ENCODE peak calls at places on chromosomes 16 and 17, in seven cellular contexts. E is IMR-90; W is CD8-positive, alpha-beta memory T cell; V is SK-N-SH; O is ovary; J is bronchial epithelial cell; Y is NT2/D1. K is an unnamed sample. For H3K27me3 and H3K36me3, the result is how much of the 10 kb centered on the place peaks cover.

GRCh38 chr17:71828182-71828596 is 292.6 kb upstream of the SOX9 start:
- DNase-seq in V (peak), O (no peak), J (no peak), W (no peak), E (peak), Y (peak), K (peak)

GRCh38 chr17:34452769-34453168 is 89.7 kb upstream of the CCL1 start:
- DNase-seq in E (no peak), V (no peak), Y (no peak), O (no peak), J (no peak), W (no peak), K (no peak)

GRCh38 chr17:68238488-68238887 is 9.4 kb upstream of the AMZ2 start:
- DNase-seq in Y (no peak), W (peak), V (no peak), E (no peak), J (no peak), O (no peak), K (no peak)

GRCh38 chr17:6676802-6677157 is 25.2 kb downstream of the C17orf100 start:
- DNase-seq in Y (no peak), E (no peak), W (no peak), J (no peak), V (no peak), O (no peak), K (no peak)

GRCh38 chr16:57041182-57042156 is 50.9 kb upstream of the CPNE2 start:
- DNase-seq in V (no peak), O (no peak), E (no peak), W (peak), Y (no peak), J (no peak), K (peak)

GRCh38 chr16:60648260-60648659 is 1388.0 kb downstream of the CDH8 start:
- DNase-seq in J (peak), V (no peak), W (no peak), Y (no peak), O (no peak), E (no peak), K (no peak)

GRCh38 chr17:36188891-36189306 is 7.7 kb downstream of the CCL3L1 start:
- DNase-seq in E (no peak), O (no peak), V (no peak), J (no peak), W (peak), Y (no peak), K (no peak)

GRCh38 chr17:42809250-42809649 is 10.6 kb downstream of the CNTD1 start:
- DNase-seq in O (peak), V (no peak), E (peak), W (no peak), J (peak), Y (no peak), K (no peak)

GRCh38 chr17:43745541-43745940 is 13.1 kb downstream of the SOST start:
- DNase-seq in O (no peak), E (no peak), J (no peak), Y (no peak), W (no peak), V (no peak), K (peak)

GRCh38 chr17:47066095-47066494 is 87.0 kb upstream of the RPRML start:
- DNase-seq in J (no peak), O (no peak), W (no peak), E (no peak), Y (no peak), V (no peak), K (peak)

GRCh38 chr17:61065263-61065773 is 334.3 kb upstream of the TBX2 start:
- DNase-seq in V (peak), J (no peak), W (no peak), O (no peak), Y (no peak), E (peak), K (peak)

GRCh38 chr17:19470529-19471261 is 59.7 kb downstream of the RNF112 start:
- DNase-seq in J (no peak), Y (no peak), V (no peak), O (peak), W (no peak), E (peak), K (peak)

GRCh38 chr16:54588026-54588425 is 301.4 kb upstream of the IRX3 start:
- DNase-seq in J (no peak), V (no peak), O (no peak), E (no peak), W (no peak), Y (no peak), K (no peak)

GRCh38 chr17:81553616-81554181 is 1.5 kb upstream of the FAAP100 start:
- DNase-seq in Y (no peak), W (no peak), V (peak), O (peak), E (peak), J (peak), K (no peak)

GRCh38 chr16:66127459-66128362 is 238.8 kb upstream of the CDH5 start:
- DNase-seq in E (no peak), Y (no peak), O (no peak), J (no peak), V (peak), W (no peak), K (peak)

GRCh38 chr16:30335598-30336474 is 19.3 kb downstream of the CD2BP2 start:
- DNase-seq in J (peak), V (no peak), Y (no peak), O (peak), W (no peak), E (no peak), K (no peak)

GRCh38 chr16:72856797-72857196 is 191.1 kb downstream of the ZFHX3 start:
- DNase-seq in V (peak), J (peak), O (no peak), E (no peak), Y (no peak), W (no peak), K (peak)

GRCh38 chr17:55421179-55421934 is at the start of gene MMD:
- DNase-seq in O (no peak), E (no peak), J (peak), W (no peak), V (peak), Y (no peak), K (peak)

GRCh38 chr17:50542795-50543774 is 3.9 kb upstream of the SPATA20 start:
- DNase-seq in J (peak), V (no peak), Y (no peak), W (no peak), O (peak), E (no peak), K (no peak)

GRCh38 chr17:19333132-19333440 is 29.4 kb downstream of the B9D1 start:
- DNase-seq in Y (no peak), O (no peak), J (no peak), V (no peak), W (no peak), E (no peak), K (peak)

GRCh38 chr16:48559462-48560211 is 50.3 kb downstream of the N4BP1 start:
- DNase-seq in V (no peak), O (no peak), J (peak), Y (no peak), E (peak), W (no peak), K (peak)

GRCh38 chr16:13863075-13863765 is 56.7 kb upstream of the ERCC4 start:
- DNase-seq in O (no peak), Y (no peak), V (no peak), W (no peak), J (no peak), E (no peak), K (no peak)

GRCh38 chr16:12100124-12100647 is 123.7 kb downstream of the SNX29 start:
- DNase-seq in E (no peak), W (no peak), J (no peak), O (no peak), Y (no peak), V (no peak), K (no peak)

GRCh38 chr16:66925322-66925840 is at the start of gene RRAD:
- DNase-seq in W (no peak), V (no peak), O (peak), J (no peak), Y (no peak), E (peak), K (peak)

GRCh38 chr16:61214780-61215179 is 821.5 kb downstream of the CDH8 start:
- DNase-seq in E (no peak), V (no peak), O (no peak), J (no peak), Y (no peak), W (no peak), K (no peak)

GRCh38 chr17:30235386-30236296 is at the start of gene SLC6A4:
- DNase-seq in Y (no peak), V (peak), W (no peak), J (no peak), E (no peak), O (no peak), K (peak)

GRCh38 chr16:24367186-24367585 is 111.1 kb downstream of the CACNG3 start:
- DNase-seq in Y (no peak), W (no peak), O (no peak), V (no peak), E (no peak), J (no peak), K (no peak)

GRCh38 chr17:301681-302299 is 50.8 kb downstream of the RPH3AL start:
- DNase-seq in E (no peak), J (no peak), Y (no peak), O (no peak), W (no peak), V (no peak), K (peak)

GRCh38 chr17:79915850-79916430 is 76.7 kb upstream of the CBX4 start:
- DNase-seq in O (no peak), E (peak), W (no peak), J (peak), Y (no peak), V (no peak), K (peak)

GRCh38 chr16:31077024-31077423 is 2.8 kb downstream of the ZNF646 start:
- DNase-seq in V (no peak), O (no peak), E (no peak), Y (no peak), J (no peak), W (no peak), K (no peak)

GRCh38 chr16:79950932-79951719 is 350.6 kb upstream of the MAF start:
- DNase-seq in W (no peak), J (no peak), Y (no peak), E (no peak), O (no peak), V (no peak), K (no peak)

GRCh38 chr16:28108590-28109247 is 45.2 kb upstream of the GSG1L start:
- DNase-seq in E (no peak), J (no peak), V (no peak), Y (no peak), W (no peak), O (no peak), K (no peak)

GRCh38 chr17:50805486-50805885 is 29.9 kb upstream of the WFIKKN2 start:
- DNase-seq in O (no peak), V (no peak), W (no peak), E (no peak), J (no peak), Y (no peak), K (no peak)

GRCh38 chr17:4101799-4102405 is 40.9 kb downstream of the ZZEF1 start:
- DNase-seq in Y (no peak), E (no peak), O (no peak), J (no peak), V (no peak), W (no peak), K (no peak)

GRCh38 chr16:84144859-84145639 is at the start of the genes DNAAF1 and HSDL1:
- DNase-seq in Y (peak), O (peak), V (peak), W (peak), J (peak), E (peak), K (peak)

GRCh38 chr17:30243568-30243967 is 8.1 kb upstream of the SLC6A4 start:
- DNase-seq in O (no peak), W (no peak), V (no peak), J (no peak), E (no peak), Y (no peak), K (no peak)

GRCh38 chr17:57499648-57500049 is 243.3 kb downstream of the MSI2 start:
- DNase-seq in E (no peak), V (peak), Y (no peak), J (no peak), W (no peak), O (no peak), K (peak)

GRCh38 chr16:72637306-72637705 is 410.6 kb downstream of the ZFHX3 start:
- DNase-seq in J (peak), O (no peak), V (no peak), E (peak), W (no peak), Y (no peak), K (no peak)

GRCh38 chr16:48537909-48538745 is 71.9 kb downstream of the N4BP1 start:
- DNase-seq in W (no peak), J (peak), V (no peak), E (no peak), O (peak), Y (no peak), K (peak)

DNA sequence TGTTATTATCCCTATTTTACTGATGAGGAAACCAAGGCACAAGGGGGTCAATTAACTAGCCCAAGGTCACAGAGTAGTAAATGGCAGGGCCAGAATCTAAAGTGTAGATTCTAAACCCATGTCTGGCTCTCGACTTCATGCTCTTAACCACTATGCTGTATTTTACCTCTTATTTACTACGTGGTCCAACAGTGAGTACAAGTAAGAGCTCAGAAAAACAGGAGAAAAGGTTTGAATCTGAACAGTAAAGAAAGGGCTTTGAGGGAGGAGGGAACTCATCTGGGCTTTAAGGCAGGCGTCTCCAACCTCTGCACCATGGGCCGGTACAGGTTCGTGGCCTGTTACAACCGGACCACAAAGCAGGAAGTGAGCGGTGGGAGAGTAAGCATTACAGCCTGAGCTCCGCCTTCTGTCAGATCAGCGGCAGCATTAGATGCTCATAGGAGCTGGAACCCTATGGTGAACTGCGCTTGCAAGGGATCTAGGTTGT is 62.9 kb downstream of the SMURF2 start:
- DNase-seq in E (no peak), O (no peak), Y (no peak), J (no peak), W (peak), V (no peak), K (no peak)
- H3K4me3 ChIP-seq in E (no peak), O (no peak), Y (no peak), J (no peak), W (no peak), V (no peak), K (no peak)

GRCh38 chr16:177981-178676 is 1.6 kb downstream of the HBA1 start:
- DNase-seq in V (no peak), E (no peak), J (no peak), W (no peak), Y (no peak), O (no peak), K (peak)

GRCh38 chr16:177394-177822 is 928 bp downstream of the HBA1 start:
- DNase-seq in J (no peak), E (peak), W (no peak), Y (no peak), V (peak), O (no peak), K (peak)

GRCh38 chr16:180101-180920 is at the start of gene HBQ1:
- DNase-seq in Y (no peak), V (peak), O (peak), W (peak), E (no peak), J (no peak), K (peak)

GRCh38 chr16:180921-181667 is 835 bp downstream of the HBQ1 start:
- DNase-seq in O (peak), J (peak), W (peak), Y (peak), V (peak), E (peak), K (peak)

DNA sequence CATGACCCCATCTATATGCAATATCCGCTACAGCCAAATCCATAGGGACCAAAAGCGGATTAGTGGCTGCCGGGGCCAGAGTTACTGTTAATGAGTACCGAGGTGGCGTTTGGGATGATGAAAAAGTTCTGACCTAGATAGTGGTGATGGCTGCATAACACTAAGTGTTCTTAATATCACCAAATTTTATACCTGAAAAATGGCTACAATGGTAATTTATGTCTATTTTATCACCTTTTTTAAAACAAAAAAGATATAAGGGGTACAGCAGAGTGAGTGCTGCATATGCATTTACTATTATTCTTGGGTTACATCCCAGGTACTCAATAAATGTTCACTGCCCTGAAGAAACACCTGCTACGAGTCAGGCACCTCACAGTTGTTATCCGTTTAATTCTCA is 828 bp upstream of the HBQ1 start:
- DNase-seq in J (no peak), V (no peak), E (no peak), Y (no peak), O (no peak), W (no peak), K (peak)
- H3K27me3 ChIP-seq in J (under half), V (under half), E (under half), Y (half or more), O (under half), W (under half), K (half or more)

GRCh38 chr16:81526935-81527334 is 82.3 kb downstream of the CMIP start:
- DNase-seq in E (peak), J (peak), Y (no peak), O (peak), V (no peak), W (peak), K (no peak)
- H3K36me3 ChIP-seq in E (under half), J (under half), Y (under half), O (under half), V (under half), W (under half), K (under half)

GRCh38 chr16:87363771-87364476 is 19.7 kb downstream of the FBXO31 start:
- DNase-seq in J (no peak), O (peak), Y (no peak), E (peak), V (peak), W (no peak), K (peak)
- H3K4me3 ChIP-seq in J (no peak), O (no peak), Y (no peak), E (no peak), V (no peak), W (no peak), K (no peak)

GRCh38 chr17:17505151-17505550 is 9.0 kb upstream of the RASD1 start:
- DNase-seq in E (no peak), J (no peak), Y (no peak), V (no peak), W (no peak), O (no peak), K (no peak)

GRCh38 chr17:17502741-17503565 is 6.8 kb upstream of the RASD1 start:
- DNase-seq in W (no peak), V (no peak), Y (no peak), E (no peak), O (no peak), J (no peak), K (peak)

GRCh38 chr17:17504341-17505140 is 8.3 kb upstream of the RASD1 start:
- DNase-seq in V (no peak), E (no peak), O (no peak), W (no peak), Y (no peak), J (no peak), K (no peak)

GRCh38 chr17:17505610-17506171 is 9.5 kb upstream of the RASD1 start:
- DNase-seq in E (no peak), Y (no peak), J (no peak), W (no peak), O (no peak), V (no peak), K (peak)

DNA sequence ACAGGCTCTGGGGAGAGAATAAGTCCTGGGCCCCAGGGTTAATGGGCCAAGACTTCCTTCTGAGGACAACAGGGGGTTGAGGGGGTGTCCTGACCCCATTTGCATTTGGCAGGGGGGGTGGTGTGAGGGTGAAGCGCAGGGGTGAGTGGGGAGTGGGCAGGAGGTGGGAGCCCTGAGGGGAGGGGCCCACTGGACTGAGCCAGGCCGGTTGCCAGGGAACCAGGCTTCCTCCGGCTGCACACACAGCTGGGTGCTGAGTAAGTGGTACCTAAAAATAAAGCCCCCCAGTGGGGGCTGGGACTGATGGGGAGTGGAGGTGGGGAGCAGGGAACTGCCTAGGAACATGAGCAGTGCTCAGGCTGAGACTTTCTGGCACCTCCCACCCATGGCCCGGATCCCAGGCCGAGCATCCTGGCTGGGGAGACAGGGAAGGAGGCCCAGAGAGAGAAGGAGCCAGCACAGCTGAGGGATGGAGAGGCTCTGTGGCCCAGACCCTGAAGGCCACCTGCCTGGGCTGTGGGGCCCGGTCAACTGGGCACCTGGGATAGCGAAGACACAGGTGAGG is 7.5 kb upstream of the RASD1 start:
- DNase-seq in W (no peak), V (no peak), J (no peak), E (no peak), O (no peak), Y (no peak), K (no peak)
- H3K27me3 ChIP-seq in W (under half), V (under half), J (under half), E (under half), O (under half), Y (under half), K (under half)

DNA sequence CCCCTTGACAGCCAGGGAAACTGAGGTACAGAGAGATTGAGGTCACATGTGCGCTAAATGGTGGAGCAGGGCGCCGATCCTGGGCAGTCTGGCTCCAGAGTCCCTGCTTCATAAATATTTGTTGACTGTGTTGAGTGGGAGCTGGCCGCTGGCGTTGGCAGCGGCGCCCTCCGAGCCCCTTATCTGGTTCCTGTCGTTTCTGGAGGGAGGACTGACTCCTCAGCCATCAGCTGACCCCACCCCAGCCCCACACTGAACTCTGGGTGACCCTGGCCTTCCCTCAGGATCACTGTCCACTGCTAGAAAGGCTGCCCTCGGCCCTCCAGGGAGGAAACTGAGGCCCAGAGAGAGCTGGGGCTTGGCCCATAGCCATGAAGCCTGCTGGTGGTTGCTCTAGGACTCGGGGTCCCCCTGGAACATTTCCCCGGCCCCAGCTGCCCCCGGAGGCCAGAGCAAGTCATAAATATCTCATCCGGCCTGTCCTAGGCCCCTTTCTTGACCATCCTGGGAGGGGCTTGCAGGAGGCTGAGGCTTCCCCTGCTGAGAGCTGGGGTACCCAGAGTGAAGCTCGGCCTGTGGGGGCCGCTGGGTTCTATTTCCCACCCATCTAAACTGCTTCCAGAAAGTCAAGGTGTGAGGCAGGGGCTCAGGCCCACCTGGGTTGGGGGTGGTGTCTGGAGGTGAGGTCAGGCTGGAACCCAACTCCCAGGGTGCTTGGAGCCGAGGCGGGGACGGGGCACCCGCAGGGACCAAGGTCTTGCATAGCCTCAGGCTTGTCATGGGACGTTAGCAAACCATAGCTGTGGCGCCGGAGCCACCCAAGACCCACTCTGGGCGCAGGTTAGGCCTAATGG is 51.6 kb upstream of the GSE1 start:
- DNase-seq in J (no peak), V (no peak), Y (no peak), O (no peak), W (no peak), E (no peak), K (no peak)
- H3K36me3 ChIP-seq in J (under half), V (under half), Y (under half), O (under half), W (under half), E (under half), K (under half)